ENCODE peak calls at places on chromosomes 7 and 10, in four cellular contexts. T, Z, J and B are unnamed samples.

GRCh38 chr7:80287400-80288174 is 153.0 kb downstream of the GNAI1 start:
- DNase-seq in Z (no peak), J (no peak), T (no peak), B (no peak)

GRCh38 chr7:154640266-154640865 is 362.6 kb downstream of the PAXIP1 start:
- DNase-seq in T (peak; percentile 69), J (no peak), Z (peak; percentile 21), B (peak; percentile 6)

GRCh38 chr10:24706479-24707118 is 17.1 kb downstream of the ARHGAP21 start:
- DNase-seq in Z (peak; percentile 63), T (peak; percentile 42), J (no peak), B (peak; percentile 86)

GRCh38 chr10:52782554-52782953 is 10.0 kb upstream of the MBL2 start:
- DNase-seq in Z (no peak), J (no peak), T (no peak), B (no peak)

GRCh38 chr10:22429146-22429545 is 83.8 kb downstream of the SPAG6 start:
- DNase-seq in J (no peak), T (no peak), Z (no peak), B (no peak)

GRCh38 chr10:90288403-90288933 is 569.4 kb downstream of the HTR7 start:
- DNase-seq in T (no peak), Z (no peak), J (no peak), B (no peak)

GRCh38 chr7:140069298-140069949 is 6.7 kb upstream of the PARP12 start:
- DNase-seq in T (no peak), J (no peak), Z (no peak), B (no peak)

GRCh38 chr7:44966731-44967538 is 11.9 kb downstream of the MYO1G start:
- DNase-seq in Z (no peak), J (no peak), T (peak; percentile 32), B (no peak)

GRCh38 chr7:6271091-6271658 is 1.2 kb downstream of the CYTH3 start:
- DNase-seq in J (no peak), Z (no peak), T (peak; percentile 79), B (peak; percentile 92)

GRCh38 chr7:93198472-93198871 is 27.8 kb downstream of the HEPACAM2 start:
- DNase-seq in Z (no peak), J (no peak), T (no peak), B (no peak)

GRCh38 chr10:99234067-99234738 is 1.4 kb downstream of the HPSE2 start:
- DNase-seq in Z (no peak), T (peak; percentile 63), J (peak; percentile 17), B (peak; percentile 24)

GRCh38 chr7:153401795-153402720 is 642.5 kb downstream of the ACTR3B start:
- DNase-seq in T (no peak), Z (no peak), J (no peak), B (no peak)

GRCh38 chr10:78614267-78614666 is 454.5 kb upstream of the ZMIZ1 start:
- DNase-seq in Z (no peak), J (no peak), T (no peak), B (no peak)

GRCh38 chr7:16033233-16033632 is 346.8 kb upstream of the MEOX2 start:
- DNase-seq in T (no peak), J (no peak), Z (no peak), B (no peak)
- TF ChIP-seq EP300 in T (no peak), J (no peak), Z (no peak), B (no peak)

GRCh38 chr7:159049266-159050025 is 95.2 kb downstream of the VIPR2 start:
- DNase-seq in T (no peak), Z (no peak), J (no peak), B (no peak)
- TF ChIP-seq CHD2 in T (no peak), Z (no peak), J (no peak), B (no peak)

GRCh38 chr7:32026076-32026425 is 44.2 kb downstream of the PDE1C start:
- DNase-seq in T (no peak), J (no peak), Z (no peak), B (no peak)

GRCh38 chr7:32023353-32023752 is 46.9 kb downstream of the PDE1C start:
- DNase-seq in Z (no peak), J (no peak), T (no peak), B (no peak)

GRCh38 chr7:32020760-32021159 is 49.4 kb downstream of the PDE1C start:
- DNase-seq in J (no peak), Z (no peak), T (no peak), B (no peak)

GRCh38 chr7:32030904-32031692 is 39.1 kb downstream of the PDE1C start:
- DNase-seq in J (no peak), Z (no peak), T (no peak), B (no peak)

GRCh38 chr7:32025381-32026075 is 44.7 kb downstream of the PDE1C start:
- DNase-seq in Z (no peak), T (no peak), J (no peak), B (no peak)
- TF ChIP-seq PBX3 in Z (no peak), T (no peak), J (no peak), B (no peak)

GRCh38 chr10:96586419-96587254 is at the start of gene TM9SF3:
- DNase-seq in J (no peak), Z (peak; percentile 73), T (peak; percentile 97), B (peak; percentile 89)
- TF ChIP-seq EP300 in J (no peak), Z (no peak), T (peak; percentile 20), B (no peak)

GRCh38 chr7:30252885-30253795 is 31.3 kb upstream of the ZNRF2 start:
- DNase-seq in T (no peak), J (no peak), Z (no peak), B (no peak)
- TF ChIP-seq CHD2 in T (no peak), J (no peak), Z (no peak), B (no peak)

DNA sequence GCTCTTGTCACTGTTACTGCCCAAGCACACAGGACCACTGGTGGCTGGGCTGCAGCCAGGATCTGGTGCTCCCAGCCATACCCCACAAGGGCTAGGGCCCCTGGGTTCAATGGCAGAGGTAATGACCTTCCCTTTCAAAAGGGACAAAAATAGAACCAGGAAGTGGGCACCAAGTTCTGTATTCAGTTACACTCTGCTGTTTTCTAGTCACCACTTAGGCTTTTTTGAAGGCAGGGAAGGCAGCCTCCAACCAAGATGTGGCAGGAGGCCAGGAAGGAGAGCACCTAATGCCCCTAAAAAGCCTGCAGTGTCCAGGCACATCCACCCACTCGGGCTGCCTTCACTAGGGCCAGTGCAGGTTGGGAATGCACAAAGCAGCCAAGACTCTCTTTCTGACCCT is 47.8 kb downstream of the NOD1 start:
- DNase-seq in T (peak; percentile 8), J (no peak), Z (no peak), B (no peak)
- TF ChIP-seq PBX3 in T (no peak), J (no peak), Z (no peak), B (no peak)

DNA sequence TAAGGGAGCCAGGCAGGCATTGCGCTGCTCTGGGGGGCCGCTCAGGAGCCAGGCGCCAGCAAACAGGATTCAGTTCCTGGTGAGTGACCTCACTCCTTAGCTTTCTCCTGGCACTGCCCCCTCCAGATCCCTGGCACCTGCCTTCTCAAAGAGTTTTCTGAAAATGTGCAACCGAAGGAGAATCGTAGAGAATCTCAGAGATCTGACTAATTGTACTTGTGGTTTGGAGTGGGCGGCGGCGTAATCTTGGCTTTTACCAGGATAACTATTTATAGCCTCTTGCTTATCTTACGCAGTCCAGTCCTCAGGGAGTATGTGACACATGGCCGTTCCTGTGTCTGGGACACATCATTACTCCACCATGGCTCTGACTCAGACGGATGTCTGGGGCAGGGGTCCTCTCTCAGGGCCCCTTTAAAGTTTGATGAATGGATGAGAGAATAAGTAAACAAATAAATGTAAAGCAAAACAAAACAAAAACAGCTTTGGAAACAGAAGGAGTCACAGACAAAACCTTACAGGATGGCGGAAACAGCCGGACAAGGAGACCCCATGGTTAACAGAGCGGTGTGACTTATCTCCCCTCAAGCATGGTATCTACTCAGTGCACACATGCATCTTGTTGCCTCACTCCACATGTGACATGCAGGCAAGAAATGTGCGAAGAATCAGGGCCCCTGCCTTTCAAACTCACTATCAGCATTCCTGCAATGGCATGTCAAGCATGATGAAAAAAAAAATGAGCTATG is 99.7 kb downstream of the TNS3 start:
- DNase-seq in Z (no peak), T (peak; percentile 81), J (no peak), B (no peak)
- TF ChIP-seq EP300 in Z (no peak), T (peak; percentile 89), J (no peak), B (no peak)

DNA sequence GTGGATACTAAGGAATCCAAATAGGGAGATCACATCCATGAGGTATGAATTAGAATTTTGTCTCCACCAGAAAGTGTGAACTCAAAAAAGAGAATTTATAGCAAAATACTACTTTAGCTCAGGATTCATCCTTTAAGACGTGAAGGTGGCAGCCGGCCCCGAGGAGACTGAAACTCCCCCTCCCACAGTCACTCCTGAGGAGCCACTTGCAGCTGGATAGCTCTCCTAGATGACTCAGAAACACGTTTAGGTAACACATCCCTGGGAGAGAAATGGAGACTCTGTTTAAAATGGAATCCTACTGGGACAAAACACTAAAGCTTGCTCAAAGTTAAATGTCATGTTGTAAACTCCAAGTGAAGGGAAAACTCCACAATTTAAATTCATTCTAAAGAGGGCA is 46.3 kb downstream of the ICA1 start:
- DNase-seq in Z (no peak), J (no peak), T (no peak), B (no peak)
- TF ChIP-seq CHD2 in Z (no peak), J (no peak), T (no peak), B (no peak)